ENCODE peak calls at places on chromosomes 11 and 22, in five cellular contexts. N is A549, I is left lung, W is sigmoid colon, H is astrocyte of the spinal cord. C is an unnamed sample.

GRCh38 chr11:3642071-3642951 is 519 bp upstream of the ART5 start:
- DNase-seq in I (peak), W (peak), H (peak), N (peak), C (no peak)

GRCh38 chr11:114090225-114090624 is 30.7 kb downstream of the ZBTB16 start:
- DNase-seq in I (no peak), N (no peak), W (peak), H (no peak), C (no peak)

GRCh38 chr11:18404062-18404461 is 8.1 kb upstream of the LDHC start:
- DNase-seq in I (no peak), W (no peak), N (no peak), H (no peak), C (no peak)

GRCh38 chr11:86816251-86816726 is 15.9 kb downstream of the PRSS23 start:
- DNase-seq in W (no peak), I (no peak), N (no peak), H (peak), C (no peak)

GRCh38 chr22:50114221-50114981 is 24.6 kb downstream of the MOV10L1 start:
- DNase-seq in I (peak), N (no peak), W (no peak), H (peak), C (no peak)

GRCh38 chr11:18773104-18773503 is 18.5 kb downstream of the PTPN5 start:
- DNase-seq in I (no peak), N (no peak), H (no peak), W (no peak), C (no peak)

GRCh38 chr11:40514124-40514523 is 945.3 kb downstream of the LRRC4C start:
- DNase-seq in N (no peak), H (no peak), I (no peak), W (no peak), C (no peak)

GRCh38 chr11:9765320-9766101 is 101.6 kb downstream of the SWAP70 start:
- DNase-seq in I (no peak), W (peak), N (no peak), H (peak), C (no peak)

GRCh38 chr11:88484873-88485621 is 147.5 kb upstream of the CTSC start:
- DNase-seq in W (no peak), H (no peak), N (peak), I (no peak), C (no peak)

GRCh38 chr11:11964774-11965150 is 43.7 kb downstream of the DKK3 start:
- DNase-seq in H (no peak), N (no peak), W (no peak), I (no peak), C (no peak)

GRCh38 chr22:25419247-25420113 is 145.0 kb upstream of the GRK3 start:
- DNase-seq in H (no peak), N (no peak), I (peak), W (peak), C (no peak)

GRCh38 chr11:40306938-40307548 is 1152.4 kb downstream of the LRRC4C start:
- DNase-seq in W (no peak), N (peak), I (no peak), H (peak), C (no peak)

GRCh38 chr11:125370561-125371389 is 125.3 kb downstream of the FEZ1 start:
- DNase-seq in N (no peak), W (no peak), I (no peak), H (no peak), C (no peak)

GRCh38 chr11:72683782-72684200 is 9.6 kb upstream of the PDE2A start:
- DNase-seq in N (peak), I (no peak), H (peak), W (no peak), C (peak)

GRCh38 chr11:129374081-129374992 is 1.3 kb upstream of the BARX2 start:
- DNase-seq in N (no peak), I (no peak), H (no peak), W (no peak), C (no peak)

GRCh38 chr11:9570313-9570712 is 3.2 kb upstream of the WEE1 start:
- DNase-seq in N (no peak), W (no peak), I (no peak), H (no peak), C (no peak)

GRCh38 chr11:31810779-31811647 is at the start of gene PAX6:
- DNase-seq in H (peak), N (peak), W (peak), I (peak), C (no peak)

GRCh38 chr11:114191893-114192292 is 104.3 kb upstream of the NNMT start:
- DNase-seq in H (no peak), W (no peak), I (no peak), N (no peak), C (no peak)

GRCh38 chr11:125451400-125452124 is 44.5 kb downstream of the FEZ1 start:
- DNase-seq in I (no peak), W (peak), H (no peak), N (no peak), C (no peak)

GRCh38 chr22:19637405-19638281 is 76.7 kb upstream of the SEPTIN5 start:
- DNase-seq in H (no peak), N (no peak), I (no peak), W (peak), C (no peak)

GRCh38 chr11:4531666-4532065 is 13.3 kb upstream of the OR52M1 start:
- DNase-seq in H (no peak), W (no peak), I (no peak), N (no peak), C (no peak)

GRCh38 chr11:46351148-46351547 is 3.9 kb downstream of the DGKZ start:
- DNase-seq in H (no peak), N (no peak), I (no peak), W (no peak), C (no peak)

GRCh38 chr11:113436672-113437252 is 38.4 kb downstream of the DRD2 start:
- DNase-seq in N (no peak), I (no peak), W (peak), H (no peak), C (no peak)

GRCh38 chr11:43035011-43035564 is 276.7 kb upstream of the API5 start:
- DNase-seq in H (no peak), I (no peak), W (no peak), N (no peak), C (no peak)

GRCh38 chr22:23245045-23245798 is 64.9 kb downstream of the BCR start:
- DNase-seq in I (no peak), W (no peak), H (peak), N (no peak), C (no peak)

GRCh38 chr11:65502852-65503603 is 4.2 kb downstream of the MALAT1 start:
- DNase-seq in W (peak), I (no peak), H (peak), N (no peak), C (no peak)

GRCh38 chr11:113670149-113670829 is 35.8 kb downstream of the TMPRSS5 start:
- DNase-seq in N (no peak), W (no peak), I (no peak), H (no peak), C (no peak)

GRCh38 chr22:35540600-35541253 is at the start of gene RASD2:
- DNase-seq in H (no peak), I (no peak), W (peak), N (peak), C (peak)

GRCh38 chr11:86449993-86450629 is 75.4 kb downstream of the CCDC81 start:
- DNase-seq in H (no peak), I (no peak), N (no peak), W (no peak), C (no peak)

GRCh38 chr11:11378184-11378940 is 25.3 kb upstream of the CSNK2A3 start:
- DNase-seq in W (no peak), N (no peak), I (no peak), H (no peak), C (no peak)

GRCh38 chr11:37704791-37705190 is 1106.8 kb upstream of the RAG2 start:
- DNase-seq in N (no peak), I (no peak), W (no peak), H (no peak), C (no peak)

GRCh38 chr11:121368504-121368903 is 75.9 kb downstream of the SC5D start:
- DNase-seq in I (no peak), H (no peak), W (no peak), N (no peak), C (no peak)
- TF ChIP-seq CTCF in I (no peak), H (no peak), W (no peak), N (no peak), C (no peak)

GRCh38 chr11:120816176-120816575 is 207.7 kb upstream of the TBCEL start:
- DNase-seq in W (no peak), H (no peak), I (no peak), N (no peak), C (no peak)

GRCh38 chr11:120814531-120815259 is 209.2 kb upstream of the TBCEL start:
- DNase-seq in H (no peak), N (no peak), W (no peak), I (no peak), C (no peak)

GRCh38 chr11:120816711-120817110 is 207.2 kb upstream of the TBCEL start:
- DNase-seq in W (no peak), N (no peak), H (no peak), I (no peak), C (no peak)

GRCh38 chr11:120817131-120817530 is 206.8 kb upstream of the TBCEL start:
- DNase-seq in W (no peak), N (no peak), H (no peak), I (no peak), C (no peak)

GRCh38 chr11:120815260-120816100 is 208.4 kb upstream of the TBCEL start:
- DNase-seq in N (no peak), W (no peak), H (no peak), I (no peak), C (no peak)
- TF ChIP-seq CTCF in N (no peak), W (no peak), H (peak), I (no peak), C (no peak)

DNA sequence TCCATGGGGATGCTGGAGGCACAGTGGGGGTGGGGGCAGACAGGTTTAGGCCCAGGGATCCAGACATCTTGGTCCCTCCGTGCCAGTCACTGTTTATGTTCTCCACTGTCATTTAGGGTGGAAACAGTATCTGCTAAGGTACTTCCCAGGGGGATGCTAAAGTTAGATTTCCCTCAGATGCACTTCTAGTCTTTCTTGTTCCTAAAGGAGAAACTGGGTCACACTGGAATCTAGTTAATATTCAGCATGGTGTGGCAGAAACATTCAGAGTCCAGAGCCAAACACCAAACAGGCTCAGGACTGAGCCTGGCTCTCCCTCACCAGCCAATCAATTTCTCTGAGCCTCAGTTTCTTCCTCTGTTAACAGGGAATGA is 83.4 kb upstream of the PLET1 start:
- DNase-seq in N (no peak), I (no peak), H (no peak), W (no peak), C (no peak)
- TF ChIP-seq CTCF in N (no peak), I (no peak), H (no peak), W (no peak), C (no peak)

GRCh38 chr11:126468102-126468521 is 112.6 kb downstream of the ST3GAL4 start:
- DNase-seq in I (no peak), W (no peak), N (no peak), H (peak), C (no peak)

GRCh38 chr11:126466288-126467045 is 111.0 kb downstream of the ST3GAL4 start:
- DNase-seq in W (no peak), H (no peak), I (no peak), N (no peak), C (no peak)

GRCh38 chr11:126465573-126466287 is 110.2 kb downstream of the ST3GAL4 start:
- DNase-seq in H (no peak), N (no peak), I (no peak), W (no peak), C (no peak)

GRCh38 chr11:126467471-126467870 is 112.0 kb downstream of the ST3GAL4 start:
- DNase-seq in H (no peak), W (no peak), I (no peak), N (no peak), C (no peak)

DNA sequence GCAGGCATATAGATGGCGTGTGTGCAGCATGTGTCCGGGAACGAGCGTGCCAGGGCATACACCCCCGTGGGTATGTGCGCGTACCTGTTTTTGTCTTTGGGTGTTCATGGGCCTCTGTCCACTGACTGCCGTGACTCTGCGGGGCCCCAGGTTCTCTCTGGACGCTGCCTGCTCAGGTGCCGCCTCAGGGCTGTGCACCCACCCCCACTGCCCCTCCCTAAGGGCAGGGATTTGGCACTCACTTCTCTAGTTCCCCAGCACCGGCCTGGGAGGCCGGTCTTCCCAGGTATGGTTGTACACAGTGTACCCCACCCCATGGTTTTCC is 111.5 kb downstream of the ST3GAL4 start:
- DNase-seq in H (no peak), N (no peak), I (no peak), W (no peak), C (no peak)
- TF ChIP-seq CTCF in H (no peak), N (no peak), I (no peak), W (no peak), C (no peak)

DNA sequence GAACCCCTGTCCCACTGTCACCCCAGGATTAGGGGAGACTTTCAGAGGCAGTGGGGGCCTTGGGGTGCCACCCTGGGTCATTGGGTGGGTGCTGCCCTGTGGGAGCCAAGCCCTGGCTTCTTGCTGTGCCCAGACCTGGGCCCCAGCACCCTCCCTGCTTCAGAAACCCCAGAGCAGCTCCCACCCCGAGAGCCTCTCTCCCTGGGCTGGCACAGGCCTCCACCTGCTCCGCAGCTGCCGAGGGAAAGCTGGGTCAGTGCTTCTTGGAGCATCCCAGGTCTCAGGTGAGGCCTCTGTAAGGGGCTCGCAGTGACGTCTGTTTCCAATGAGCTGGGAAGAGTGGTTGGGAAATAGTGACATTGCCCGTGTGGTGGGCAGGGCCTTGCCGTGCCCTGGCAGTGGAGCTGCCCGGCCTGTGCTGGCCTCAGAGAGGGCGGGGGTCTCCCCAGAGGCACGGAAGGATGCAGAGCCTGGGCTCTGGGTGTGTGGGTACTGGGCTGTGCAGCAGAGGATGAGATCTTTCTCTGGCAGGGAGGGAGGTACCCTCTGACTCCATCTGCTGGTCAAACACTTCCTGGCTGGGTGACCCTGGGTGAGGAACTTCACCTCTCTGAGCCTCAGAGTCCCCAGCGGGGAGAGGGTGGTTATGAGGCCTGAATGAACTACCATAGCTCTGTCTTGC is 23.0 kb downstream of the C22orf23 start:
- DNase-seq in N (peak), I (no peak), W (no peak), H (no peak), C (no peak)
- TF ChIP-seq CTCF in N (peak), I (peak), W (peak), H (peak), C (no peak)